ENCODE peak calls at places on chromosomes 3 and 15, in six cellular contexts. T, E, R, M, L and S are unnamed samples.
A peak's percentile ranks its signal among the peaks of the same experiment; 100 is the strongest.

GRCh38 chr15:101675796-101676582 is 23.8 kb upstream of the TM2D3 start:
- ATAC-seq in T (no peak), E (no peak), R (peak; percentile 85), M (peak; percentile 46), L (no peak), S (no peak)

GRCh38 chr3:117407317-117407716 is 697.7 kb downstream of the TUSC7 start:
- ATAC-seq in T (peak; percentile 74), E (no peak), R (no peak), M (no peak), L (peak; percentile 91), S (no peak)

GRCh38 chr3:63532521-63532920 is 120.0 kb upstream of the SNTN start:
- ATAC-seq in T (no peak), E (no peak), R (no peak), M (no peak), L (no peak), S (no peak)

GRCh38 chr3:47113669-47114365 is 50.1 kb downstream of the SETD2 start:
- ATAC-seq in T (no peak), E (no peak), R (no peak), M (no peak), L (peak; percentile 93), S (no peak)

GRCh38 chr3:22306454-22306853 is 555.4 kb upstream of the ZNF385D start:
- ATAC-seq in T (no peak), E (no peak), R (no peak), M (no peak), L (no peak), S (no peak)

GRCh38 chr3:168124791-168125190 is 29.1 kb upstream of the GOLIM4 start:
- ATAC-seq in T (no peak), E (no peak), R (no peak), M (no peak), L (no peak), S (no peak)

GRCh38 chr3:29141912-29142262 is 139.0 kb upstream of the RBMS3 start:
- ATAC-seq in T (no peak), E (no peak), R (no peak), M (no peak), L (no peak), S (no peak)

GRCh38 chr3:188174309-188175044 is 20.5 kb downstream of the LPP start:
- ATAC-seq in T (no peak), E (no peak), R (no peak), M (no peak), L (no peak), S (no peak)

GRCh38 chr3:102192575-102192974 is 242.2 kb upstream of the ZPLD1 start:
- ATAC-seq in T (no peak), E (no peak), R (no peak), M (no peak), L (no peak), S (no peak)

GRCh38 chr3:33807190-33807589 is 8.8 kb downstream of the PDCD6IP start:
- ATAC-seq in T (no peak), E (peak; percentile 48), R (peak; percentile 40), M (peak; percentile 37), L (peak; percentile 33), S (no peak)

GRCh38 chr15:33021806-33022389 is 172.6 kb downstream of the FMN1 start:
- ATAC-seq in T (peak; percentile 57), E (peak; percentile 73), R (peak; percentile 76), M (no peak), L (peak; percentile 58), S (no peak)
- H3K27ac ChIP-seq in T (no peak overlapping the region), E (no peak overlapping the region), R (no peak overlapping the region), M (peak overlapping the region; percentile 60), L (no peak overlapping the region), S (no peak overlapping the region)

DNA sequence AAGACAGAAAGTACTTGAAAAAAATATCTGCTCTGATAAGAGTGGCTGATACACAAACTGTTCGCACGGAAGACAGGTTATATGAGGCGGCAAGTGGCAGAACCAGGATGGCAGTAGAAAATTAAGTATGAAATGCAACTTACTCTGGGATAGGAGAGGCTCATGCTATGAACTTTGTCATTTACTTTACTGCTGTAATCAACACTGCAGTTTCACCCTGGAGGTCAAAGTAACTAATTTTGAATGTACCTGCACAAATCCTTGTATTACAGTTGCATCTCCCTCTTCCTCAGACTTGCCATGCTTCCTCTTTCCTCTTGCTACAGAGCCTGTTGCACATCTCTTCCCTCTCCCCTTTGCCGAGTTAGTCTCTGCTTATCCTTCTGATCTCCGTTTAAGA is 38.8 kb downstream of the HACL1 start:
- ATAC-seq in T (no peak), E (no peak), R (no peak), M (no peak), L (no peak), S (no peak)
- TF ChIP-seq POLR2A in T (no peak), E (no peak), R (no peak), M (no peak), L (no peak), S (no peak)

GRCh38 chr15:80455668-80456442 is 51.7 kb downstream of the ARNT2 start:
- ATAC-seq in T (peak; percentile 68), E (peak; percentile 87), R (peak; percentile 79), M (peak; percentile 85), L (peak; percentile 88), S (peak; percentile 70)
- TF ChIP-seq EP300 in T (no peak), E (no peak), R (no peak), M (no peak), L (no peak), S (no peak)

DNA sequence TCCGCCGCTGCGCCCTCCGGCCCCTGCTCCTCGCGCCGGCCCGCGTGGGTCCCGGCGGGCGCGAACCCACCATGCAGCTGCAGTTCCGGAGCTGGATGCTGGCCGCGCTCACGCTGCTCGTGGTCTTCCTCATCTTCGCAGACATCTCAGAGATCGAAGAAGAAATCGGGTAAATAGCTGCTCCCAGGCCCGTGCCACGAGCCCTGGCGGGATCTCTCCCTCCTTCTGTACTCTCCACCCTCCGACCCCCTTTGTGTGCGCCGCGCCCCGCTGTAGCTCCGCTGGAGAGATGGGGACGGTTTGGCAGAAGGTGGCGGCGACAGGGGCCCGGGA is 279 bp downstream of the ST8SIA2 start:
- ATAC-seq in T (no peak), E (no peak), R (no peak), M (no peak), L (no peak), S (no peak)
- H3K27ac ChIP-seq in T (no peak overlapping the region), E (no peak overlapping the region), R (peak overlapping the region; percentile 38), M (no peak overlapping the region), L (no peak overlapping the region), S (no peak overlapping the region)

GRCh38 chr3:82012775-82013174 is 251.3 kb upstream of the GBE1 start:
- ATAC-seq in T (no peak), E (no peak), R (no peak), M (no peak), L (no peak), S (no peak)
- TF ChIP-seq POLR2A in T (no peak), E (no peak), R (no peak), M (no peak), L (no peak), S (no peak)

GRCh38 chr15:78265752-78266224 is 1.4 kb downstream of the DNAJA4 start:
- ATAC-seq in T (no peak), E (no peak), R (no peak), M (no peak), L (no peak), S (peak; percentile 77)
- TF ChIP-seq EP300 in T (no peak), E (no peak), R (no peak), M (no peak), L (no peak), S (no peak)

DNA sequence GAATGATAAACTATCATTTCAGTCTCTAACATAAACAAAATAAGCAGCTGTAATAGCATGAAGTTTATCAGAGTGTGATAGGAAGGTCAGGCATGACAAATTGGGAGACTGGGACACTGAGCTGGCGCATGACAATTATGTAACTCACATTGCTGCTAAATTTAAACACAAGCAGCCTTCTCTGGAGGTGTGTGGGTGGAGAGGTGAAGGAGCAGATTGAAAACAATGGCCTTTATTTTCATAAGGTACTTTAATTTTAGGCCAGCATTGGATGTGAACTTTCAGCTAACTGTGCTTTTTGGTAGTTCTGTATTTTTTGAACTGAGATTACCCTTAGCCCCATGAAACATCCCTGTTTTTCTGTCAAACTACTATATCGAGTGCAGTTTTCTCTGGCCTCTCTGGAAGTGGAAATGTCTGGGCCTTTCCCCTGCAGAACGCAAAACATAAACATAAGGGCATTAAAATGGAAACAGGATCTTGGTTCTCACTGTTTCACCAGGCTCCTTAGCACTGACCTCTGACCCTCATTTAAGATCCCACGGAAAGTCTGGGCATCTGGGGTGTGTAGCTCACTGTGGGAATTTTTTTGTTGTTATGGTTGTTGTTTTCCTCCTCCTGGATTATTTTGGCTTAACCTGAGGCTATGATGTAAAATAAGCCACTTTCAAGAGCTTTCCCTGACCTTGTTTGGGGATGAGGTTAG is 160.1 kb upstream of the DPH6 start:
- ATAC-seq in T (no peak), E (no peak), R (no peak), M (no peak), L (no peak), S (peak; percentile 43)
- H3K27ac ChIP-seq in T (no peak overlapping the region), E (no peak overlapping the region), R (no peak overlapping the region), M (peak overlapping the region; percentile 70), L (no peak overlapping the region), S (peak overlapping the region; percentile 53)

GRCh38 chr15:33851079-33851478 is 117.2 kb upstream of the CHRM5 start:
- ATAC-seq in T (no peak), E (no peak), R (no peak), M (no peak), L (no peak), S (no peak)
- TF ChIP-seq POLR2A in T (no peak), E (no peak), R (no peak), M (no peak), L (no peak), S (no peak)

DNA sequence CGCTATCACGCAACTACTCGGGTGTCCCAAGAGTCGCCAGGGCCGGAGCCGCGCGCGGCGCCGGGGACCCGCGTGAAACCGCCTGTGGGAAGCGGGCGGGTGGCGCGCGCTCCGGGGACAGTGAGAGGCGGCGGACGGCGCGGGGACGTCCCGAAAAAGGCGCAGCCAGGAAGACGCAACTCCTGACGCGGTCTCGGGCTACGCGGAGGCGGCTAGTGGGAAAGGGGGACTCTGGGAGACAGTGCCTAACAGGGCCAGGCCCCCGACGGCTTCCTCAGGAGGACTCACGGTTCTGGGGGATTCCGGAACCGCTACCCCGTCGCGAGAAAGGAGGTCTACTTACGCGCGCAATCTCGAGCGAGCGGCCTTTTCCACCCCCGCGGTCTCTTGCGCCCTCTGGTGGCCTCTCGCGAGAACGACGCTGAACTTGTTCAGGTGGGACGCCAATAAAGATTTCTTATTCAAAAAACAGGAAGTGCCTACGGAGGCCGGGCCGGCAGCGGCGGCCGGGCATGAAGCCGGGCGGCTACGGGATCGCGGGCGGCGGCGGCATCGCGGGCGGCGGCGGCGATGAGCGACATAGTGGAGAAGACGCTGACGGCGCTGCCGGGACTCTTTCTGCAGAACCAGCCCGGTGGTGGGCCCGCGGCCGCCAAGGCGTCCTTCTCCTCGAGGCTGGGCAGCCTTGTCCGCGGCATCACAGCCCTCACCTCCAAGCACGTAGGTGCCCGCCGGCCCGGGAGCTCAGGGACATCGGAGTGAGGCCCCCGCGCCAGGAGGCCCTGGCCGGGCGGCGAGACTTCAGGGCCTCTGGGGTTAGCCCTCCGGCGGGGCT is at the start of gene AP4E1:
- ATAC-seq in T (peak; percentile 81), E (peak; percentile 82), R (peak; percentile 88), M (peak; percentile 96), L (peak; percentile 74), S (peak; percentile 89)
- TF ChIP-seq EP300 in T (peak; percentile 53), E (peak; percentile 67), R (no peak), M (peak; percentile 20), L (peak; percentile 26), S (no peak)